ENCODE peak calls at places on chromosomes 11 and 22, in six cellular contexts. X, M, J, G, Q and N are unnamed samples.

GRCh38 chr11:22130462-22131053 is 62.3 kb upstream of the ANO5 start:
- DNase-seq in G (no peak), X (no peak), Q (peak), J (peak), M (no peak), N (peak)

GRCh38 chr22:33108037-33108436 is 49.9 kb upstream of the SYN3 start:
- DNase-seq in G (no peak), Q (no peak), J (peak), M (no peak), X (no peak), N (no peak)

GRCh38 chr11:64753019-64753379 is 6.8 kb downstream of the PYGM start:
- DNase-seq in J (no peak), M (no peak), G (no peak), X (no peak), Q (no peak), N (no peak)

GRCh38 chr11:26993965-26994446 is at the start of gene FIBIN:
- DNase-seq in M (peak), X (no peak), Q (no peak), G (no peak), J (peak), N (peak)

GRCh38 chr11:111541209-111542061 is 915 bp downstream of the LAYN start:
- DNase-seq in X (peak), Q (no peak), M (peak), J (peak), G (no peak), N (peak)

GRCh38 chr11:27281740-27282139 is 81.3 kb downstream of the CCDC34 start:
- DNase-seq in J (no peak), M (no peak), X (no peak), Q (no peak), G (peak), N (no peak)

GRCh38 chr11:99918761-99919160 is 768.3 kb upstream of the ARHGAP42 start:
- DNase-seq in J (no peak), X (no peak), G (no peak), M (no peak), Q (no peak), N (no peak)

GRCh38 chr11:74097838-74098237 is 73.0 kb downstream of the C2CD3 start:
- DNase-seq in Q (no peak), J (no peak), M (no peak), X (no peak), G (no peak), N (no peak)

GRCh38 chr11:33941637-33942160 is 49.8 kb upstream of the LMO2 start:
- DNase-seq in G (peak), Q (no peak), J (no peak), M (no peak), X (no peak), N (no peak)

GRCh38 chr22:45418056-45418769 is 4.7 kb downstream of the RIBC2 start:
- DNase-seq in Q (no peak), G (no peak), M (no peak), J (no peak), X (peak), N (no peak)

GRCh38 chr11:102534261-102534872 is 3.8 kb upstream of the MMP7 start:
- DNase-seq in G (no peak), Q (peak), M (no peak), X (no peak), J (no peak), N (peak)

GRCh38 chr22:46132830-46133587 is 17.3 kb upstream of the PPARA start:
- DNase-seq in X (no peak), M (peak), J (no peak), G (no peak), Q (no peak), N (no peak)

GRCh38 chr11:14424096-14424495 is 65.1 kb upstream of the RRAS2 start:
- DNase-seq in J (peak), G (no peak), M (no peak), Q (peak), X (no peak), N (peak)

GRCh38 chr11:114367244-114367957 is 32.9 kb downstream of the C11orf71 start:
- DNase-seq in Q (peak), G (no peak), M (no peak), J (no peak), X (no peak), N (no peak)

GRCh38 chr22:48275412-48275811 is 1513.0 kb downstream of the TBC1D22A start:
- DNase-seq in M (no peak), J (no peak), G (no peak), Q (no peak), X (no peak), N (no peak)

GRCh38 chr11:68302256-68303054 is 9.9 kb upstream of the LRP5 start:
- DNase-seq in J (peak), Q (peak), X (no peak), M (no peak), G (no peak), N (peak)

GRCh38 chr11:82547163-82547560 is 186.5 kb downstream of the FAM181B start:
- DNase-seq in X (no peak), G (no peak), Q (no peak), M (no peak), J (peak), N (peak)

GRCh38 chr11:48109046-48109666 is 107.5 kb upstream of the OR4B1 start:
- DNase-seq in X (no peak), M (no peak), Q (peak), J (peak), G (no peak), N (peak)

GRCh38 chr11:65425105-65425970 is 2.7 kb downstream of the NEAT1 start:
- DNase-seq in Q (peak), X (no peak), M (no peak), J (peak), G (peak), N (peak)

GRCh38 chr11:15970506-15971214 is 385.7 kb downstream of the SOX6 start:
- DNase-seq in X (no peak), J (no peak), Q (no peak), M (no peak), G (no peak), N (no peak)

GRCh38 chr11:102111011-102111786 is 952 bp downstream of the YAP1 start:
- DNase-seq in M (peak), J (peak), Q (peak), G (peak), X (peak), N (peak)

GRCh38 chr11:86737752-86738151 is 62.6 kb upstream of the PRSS23 start:
- DNase-seq in G (no peak), M (no peak), X (no peak), J (peak), Q (peak), N (peak)

GRCh38 chr22:30906946-30907345 is 61.6 kb downstream of the MORC2 start:
- DNase-seq in G (no peak), X (no peak), Q (no peak), M (no peak), J (no peak), N (no peak)

GRCh38 chr11:60786811-60787567 is 1.9 kb downstream of the MS4A10 start:
- DNase-seq in Q (peak), G (no peak), X (no peak), M (peak), J (peak), N (no peak)

GRCh38 chr11:62770778-62771143 is 435 bp upstream of the TAF6L start:
- DNase-seq in J (no peak), G (peak), Q (no peak), M (no peak), X (no peak), N (peak)

GRCh38 chr22:17264321-17265052 is 45.3 kb upstream of the ADA2 start:
- DNase-seq in G (no peak), X (no peak), M (peak), Q (no peak), J (no peak), N (no peak)

GRCh38 chr11:82465481-82465880 is 268.2 kb downstream of the FAM181B start:
- DNase-seq in J (peak), G (no peak), Q (no peak), M (no peak), X (no peak), N (peak)

DNA sequence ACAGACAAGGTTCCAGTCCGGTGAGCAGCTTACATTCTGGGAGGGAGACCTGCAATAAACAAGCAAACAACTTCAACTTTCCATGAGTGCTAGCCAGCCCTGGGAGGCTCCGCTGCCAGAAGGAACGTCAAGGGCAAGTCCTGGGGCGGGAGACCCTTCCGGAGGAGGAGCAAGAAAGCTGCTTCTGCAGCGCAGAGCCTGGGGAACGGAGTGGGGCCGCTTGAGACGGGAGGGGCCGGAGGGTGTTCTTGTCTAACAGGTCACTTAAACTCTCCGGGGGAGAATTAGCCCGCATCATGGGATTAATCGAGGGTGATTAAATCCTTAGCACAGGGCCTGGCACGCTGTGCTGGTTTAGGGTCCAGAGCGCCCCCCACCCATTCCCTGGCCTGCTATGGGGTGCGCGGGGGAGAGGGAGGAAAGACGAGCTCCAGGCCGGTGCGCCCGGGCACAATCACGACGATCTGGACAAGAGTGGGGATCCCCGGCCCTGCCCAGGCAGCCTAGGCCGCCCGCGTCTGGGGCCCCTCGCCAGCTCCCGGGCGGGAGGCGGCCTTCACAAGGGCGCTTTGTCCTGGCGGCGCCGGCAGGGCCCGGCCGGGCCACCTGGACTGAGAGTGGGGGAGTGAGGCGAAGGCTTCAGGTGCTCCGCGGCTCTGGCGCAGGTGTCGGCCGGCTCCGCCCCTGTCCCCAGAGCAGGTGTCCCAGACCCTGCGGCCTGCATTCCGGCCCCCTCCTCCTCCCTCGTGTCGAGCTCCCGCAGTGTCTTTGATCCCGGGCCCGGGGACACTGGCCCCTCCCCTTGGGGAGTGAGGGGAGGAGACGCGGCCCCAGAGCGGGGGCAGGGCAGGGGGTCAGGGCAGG is 663 bp upstream of the LARGE2 start:
- DNase-seq in G (no peak), J (no peak), Q (peak), M (peak), X (peak), N (no peak)
- H3K4me3 ChIP-seq in G (no peak), J (peak), Q (peak), M (peak), X (peak), N (peak)

GRCh38 chr11:58254936-58255335 is 13.1 kb downstream of the OR10W1 start:
- DNase-seq in Q (no peak), M (no peak), J (no peak), G (no peak), X (no peak), N (no peak)
- H3K4me3 ChIP-seq in Q (no peak), M (no peak), J (no peak), G (no peak), X (no peak), N (no peak)

GRCh38 chr11:57313071-57313787 is 11.5 kb downstream of the TNKS1BP1 start:
- DNase-seq in M (no peak), J (no peak), G (no peak), X (no peak), Q (no peak), N (no peak)
- H3K4me3 ChIP-seq in M (no peak), J (no peak), G (no peak), X (peak), Q (no peak), N (no peak)

GRCh38 chr11:128906185-128907065 is 15.3 kb downstream of the KCNJ5 start:
- DNase-seq in J (no peak), G (no peak), Q (no peak), M (no peak), X (no peak), N (no peak)
- H3K4me3 ChIP-seq in J (peak), G (no peak), Q (peak), M (peak), X (peak), N (peak)

DNA sequence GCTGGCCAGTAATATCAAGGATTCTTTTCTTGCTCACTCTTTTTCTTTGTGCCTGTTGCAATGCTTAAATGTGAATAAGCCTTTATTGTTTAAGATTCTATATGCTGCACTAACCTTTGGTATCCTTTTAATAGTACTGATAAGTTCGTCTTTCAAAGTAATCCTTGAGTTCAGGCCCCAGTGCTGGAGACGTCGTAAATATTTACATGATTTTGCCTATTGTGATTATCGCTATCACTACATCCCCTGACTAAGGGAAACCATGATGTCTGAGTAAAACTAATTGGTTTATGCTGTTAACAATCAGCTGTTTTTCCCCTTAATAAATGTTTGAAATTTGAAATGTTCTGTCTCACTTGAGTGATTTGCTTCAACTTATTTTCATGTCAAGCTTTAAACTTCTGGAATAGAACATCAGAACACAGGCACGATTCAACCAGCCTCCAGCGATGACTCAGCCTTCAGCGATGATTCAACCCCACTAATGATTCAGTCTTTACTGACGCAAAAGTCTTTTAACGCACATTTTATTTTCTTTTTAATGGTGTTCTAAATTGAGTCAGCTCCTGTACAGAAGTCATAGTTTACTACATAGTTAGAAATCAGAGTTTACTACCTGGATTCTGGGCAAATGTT is 3.9 kb downstream of the HTATIP2 start:
- DNase-seq in M (peak), J (peak), G (no peak), Q (peak), X (no peak), N (peak)
- H3K4me3 ChIP-seq in M (peak), J (no peak), G (no peak), Q (peak), X (no peak), N (no peak)

DNA sequence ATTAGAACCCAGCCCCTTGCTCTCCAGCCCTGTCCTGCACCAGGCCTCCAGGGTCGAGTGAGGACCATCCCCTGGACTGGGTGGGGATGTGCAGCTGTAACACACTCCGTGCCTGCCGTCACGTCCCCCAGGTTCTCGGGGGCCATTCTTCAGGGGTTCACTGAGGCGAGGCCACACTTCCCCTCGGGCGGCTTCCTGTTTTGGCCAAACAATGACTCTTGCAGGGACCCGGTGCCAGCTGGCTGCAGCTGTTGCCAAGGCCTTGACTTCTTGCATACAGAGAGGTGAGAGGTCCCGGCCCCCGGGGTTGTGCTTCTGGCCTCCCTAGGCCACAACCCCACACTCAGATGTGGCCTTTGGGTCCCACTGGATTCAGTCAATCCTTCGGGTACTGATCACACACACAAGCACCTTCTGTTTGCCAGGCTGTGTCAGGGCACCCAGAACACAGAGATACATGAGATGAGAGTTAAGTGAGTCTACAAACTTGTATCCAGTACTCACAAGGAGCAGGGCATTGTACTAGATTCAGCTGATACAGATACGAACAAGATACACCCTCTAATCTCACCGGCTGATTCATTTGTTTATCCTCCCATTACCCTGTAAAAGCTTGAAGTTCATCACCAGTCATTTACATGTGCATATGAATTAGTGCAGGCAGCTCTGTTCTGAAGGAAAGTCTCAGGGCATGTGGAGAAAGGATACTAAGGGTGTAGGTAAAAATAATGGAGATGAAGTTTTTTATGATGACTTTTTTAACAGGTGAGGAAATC is 32.9 kb downstream of the LRRC32 start:
- DNase-seq in X (no peak), M (peak), G (peak), J (no peak), Q (no peak), N (no peak)
- H3K4me3 ChIP-seq in X (no peak), M (no peak), G (no peak), J (no peak), Q (no peak), N (no peak)

GRCh38 chr22:24423519-24424000 is 3.8 kb upstream of the ADORA2A start:
- DNase-seq in X (no peak), J (no peak), G (peak), Q (peak), M (peak), N (no peak)
- H3K4me3 ChIP-seq in X (peak), J (peak), G (peak), Q (peak), M (peak), N (no peak)

GRCh38 chr22:20920881-20921203 is 3.6 kb downstream of the CRKL start:
- DNase-seq in Q (no peak), X (no peak), G (no peak), M (no peak), J (no peak), N (no peak)
- H3K4me3 ChIP-seq in Q (peak), X (peak), G (peak), M (peak), J (peak), N (peak)